ENCODE peak calls at places on chromosome 3, in seven cellular contexts. L is bronchial epithelial cell, Z is Peyer's patch, T is endothelial cell, H is cardiac muscle cell, E is fibroblast of the aortic adventitia, Q is Caco-2. C is an unnamed sample.

GRCh38 chr3:44682182-44682896 is 30.1 kb upstream of the ZNF502 start:
- DNase-seq in L (no peak), Z (no peak), T (no peak), H (peak; percentile 51), E (no peak), Q (no peak), C (no peak)

GRCh38 chr3:106560451-106560966 is 691.7 kb upstream of the CBLB start:
- DNase-seq in L (peak; percentile 86), Z (no peak), T (no peak), H (peak; percentile 77), E (peak; percentile 82), Q (no peak), C (no peak)

GRCh38 chr3:183252108-183252782 is 808 bp upstream of the B3GNT5 start:
- DNase-seq in L (peak; percentile 83), Z (no peak), T (no peak), H (no peak), E (no peak), Q (no peak), C (no peak)

GRCh38 chr3:100072328-100073048 is 41.8 kb downstream of the FILIP1L start:
- DNase-seq in L (no peak), Z (no peak), T (no peak), H (peak; percentile 52), E (peak; percentile 43), Q (no peak), C (no peak)

GRCh38 chr3:64588381-64588780 is 99.4 kb downstream of the ADAMTS9 start:
- DNase-seq in L (no peak), Z (no peak), T (no peak), H (no peak), E (no peak), Q (no peak), C (no peak)

GRCh38 chr3:177538743-177539730 is 341.8 kb upstream of the TBL1XR1 start:
- DNase-seq in L (peak; percentile 10), Z (no peak), T (no peak), H (peak; percentile 38), E (no peak), Q (no peak), C (no peak)

GRCh38 chr3:139654637-139655365 is 23.0 kb downstream of the NMNAT3 start:
- DNase-seq in L (peak; percentile 74), Z (peak; percentile 56), T (no peak), H (no peak), E (no peak), Q (peak; percentile 89), C (no peak)

GRCh38 chr3:134614955-134615354 is 35.9 kb downstream of the KY start:
- DNase-seq in L (no peak), Z (no peak), T (no peak), H (no peak), E (no peak), Q (no peak), C (no peak)

GRCh38 chr3:129409541-129409940 is 18.9 kb downstream of the EFCAB12 start:
- DNase-seq in L (no peak), Z (no peak), T (no peak), H (peak; percentile 81), E (peak; percentile 83), Q (no peak), C (no peak)

GRCh38 chr3:66029443-66029842 is 9.3 kb downstream of the MAGI1 start:
- DNase-seq in L (no peak), Z (peak; percentile 55), T (no peak), H (no peak), E (no peak), Q (no peak), C (no peak)
- TF ChIP-seq CTCF in L (no peak), Z (no peak), T (no peak), H (no peak), E (no peak), Q (no peak), C (no peak)

GRCh38 chr3:41467481-41467880 is 268.2 kb downstream of the CTNNB1 start:
- DNase-seq in L (no peak), Z (no peak), T (no peak), H (no peak), E (no peak), Q (no peak), C (no peak)
- TF ChIP-seq CTCF in L (no peak), Z (no peak), T (no peak), H (no peak), E (no peak), Q (no peak), C (no peak)

DNA sequence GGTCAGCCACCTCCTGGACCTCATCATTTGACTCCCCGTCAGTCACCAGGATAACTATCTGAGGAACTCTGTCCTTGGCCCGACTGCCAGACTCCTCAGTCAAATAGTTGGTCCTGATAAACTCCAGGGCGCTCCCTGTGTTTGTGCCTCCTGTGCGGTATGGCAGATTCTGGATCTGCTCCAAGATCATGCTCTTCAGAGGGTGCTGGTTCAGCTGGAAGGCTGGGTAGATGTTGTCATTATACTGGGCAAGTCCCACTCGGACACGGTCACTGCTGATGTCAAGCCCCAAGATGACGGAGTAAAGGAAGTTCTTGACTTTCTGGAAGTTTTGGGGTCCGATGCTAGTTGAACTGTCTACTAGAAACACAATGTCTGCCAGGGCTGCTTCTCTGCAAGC is 31.1 kb upstream of the CAPN7 start:
- DNase-seq in L (no peak), Z (no peak), T (no peak), H (no peak), E (no peak), Q (no peak), C (no peak)
- TF ChIP-seq CTCF in L (no peak), Z (no peak), T (no peak), H (no peak), E (no peak), Q (no peak), C (no peak)

GRCh38 chr3:25904248-25904647 is 114.4 kb downstream of the OXSM start:
- DNase-seq in L (peak; percentile 13), Z (no peak), T (peak; percentile 14), H (no peak), E (no peak), Q (no peak), C (no peak)
- TF ChIP-seq CTCF in L (peak; percentile 25), Z (no peak), T (no peak), H (no peak), E (no peak), Q (no peak), C (peak; percentile 13)

DNA sequence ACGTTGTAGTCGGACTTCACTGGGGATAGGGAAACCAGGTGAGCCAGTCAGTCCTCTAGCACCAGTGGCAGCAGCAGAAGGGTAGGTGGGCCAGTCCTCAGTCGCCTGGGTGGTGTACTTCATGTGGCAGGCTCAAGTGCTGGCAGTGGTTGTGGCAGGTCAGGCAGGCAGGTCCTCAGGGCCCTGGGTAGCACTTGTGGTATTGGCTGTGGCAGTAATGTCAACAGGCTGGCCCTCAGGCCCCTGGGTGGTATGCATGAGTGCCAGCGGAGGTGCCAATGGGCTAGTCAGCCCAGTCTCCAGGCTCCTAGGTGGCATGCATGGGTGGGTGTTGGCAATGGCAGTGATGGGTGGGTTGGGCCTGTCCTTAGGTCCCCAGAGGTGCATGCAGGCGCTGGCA is 40.6 kb downstream of the FAIM start:
- DNase-seq in L (no peak), Z (no peak), T (no peak), H (no peak), E (no peak), Q (no peak), C (no peak)
- TF ChIP-seq CTCF in L (no peak), Z (no peak), T (no peak), H (no peak), E (no peak), Q (no peak), C (no peak)